ENCODE peak calls at places on chromosomes 4 and X, in four cellular contexts. One of them, this sample, is unnamed. For H3K4me1 and H3K27me3, the result is how much of the 10 kb centered on the place peaks cover.

GRCh38 chrX:114905251-114905650 is 112.2 kb downstream of the IL13RA2 start:
- DNase-seq in SK-N-SH: no peak
- DNase-seq in K562: no peak
- DNase-seq in neuronal stem cell: no peak
- DNase-seq in this sample: no peak

GRCh38 chr4:53886090-53886489 is 178.3 kb downstream of the CHIC2 start:
- DNase-seq in SK-N-SH: no peak
- DNase-seq in K562: no peak
- DNase-seq in neuronal stem cell: no peak
- DNase-seq in this sample: no peak

GRCh38 chrX:107355533-107355932 is 93.9 kb upstream of the FRMPD3 start:
- DNase-seq in SK-N-SH: no peak
- DNase-seq in K562: no peak
- DNase-seq in neuronal stem cell: peak
- DNase-seq in this sample: no peak

GRCh38 chrX:155889328-155889727 is 8.2 kb downstream of the VAMP7 start:
- DNase-seq in K562: no peak
- DNase-seq in SK-N-SH: no peak
- DNase-seq in neuronal stem cell: no peak
- DNase-seq in this sample: no peak

GRCh38 chr4:161948026-161948770 is 215.6 kb downstream of the FSTL5 start:
- DNase-seq in neuronal stem cell: no peak
- DNase-seq in K562: no peak
- DNase-seq in SK-N-SH: no peak
- DNase-seq in this sample: no peak

GRCh38 chr4:138401330-138401729 is 159.2 kb upstream of the SLC7A11 start:
- DNase-seq in neuronal stem cell: no peak
- DNase-seq in K562: no peak
- DNase-seq in SK-N-SH: no peak
- DNase-seq in this sample: no peak

GRCh38 chr4:124948976-124949597 is 236.6 kb upstream of the ANKRD50 start:
- DNase-seq in neuronal stem cell: no peak
- DNase-seq in SK-N-SH: no peak
- DNase-seq in K562: no peak
- DNase-seq in this sample: no peak

GRCh38 chr4:180698550-180698949 is 1544.7 kb upstream of the TENM3 start:
- DNase-seq in K562: no peak
- DNase-seq in SK-N-SH: no peak
- DNase-seq in neuronal stem cell: no peak
- DNase-seq in this sample: no peak

GRCh38 chr4:42750091-42750490 is 93.2 kb upstream of the ATP8A1 start:
- DNase-seq in neuronal stem cell: no peak
- DNase-seq in K562: no peak
- DNase-seq in SK-N-SH: peak
- DNase-seq in this sample: no peak

GRCh38 chr4:86641516-86642090 is 47.5 kb downstream of the PTPN13 start:
- DNase-seq in K562: no peak
- DNase-seq in SK-N-SH: no peak
- DNase-seq in neuronal stem cell: no peak
- DNase-seq in this sample: no peak

GRCh38 chrX:136030357-136031225 is 45.4 kb downstream of the SLC9A6 start:
- DNase-seq in SK-N-SH: no peak
- DNase-seq in K562: no peak
- DNase-seq in neuronal stem cell: no peak
- DNase-seq in this sample: peak

GRCh38 chrX:10900585-10901289 is 210.4 kb upstream of the HCCS start:
- DNase-seq in K562: no peak
- DNase-seq in neuronal stem cell: no peak
- DNase-seq in SK-N-SH: no peak
- DNase-seq in this sample: peak

GRCh38 chr4:57109847-57110634 is at the start of gene IGFBP7:
- DNase-seq in neuronal stem cell: no peak
- DNase-seq in K562: peak
- DNase-seq in SK-N-SH: peak
- DNase-seq in this sample: peak

GRCh38 chr4:68272860-68273259 is 27.4 kb upstream of the TMPRSS11B start:
- DNase-seq in SK-N-SH: no peak
- DNase-seq in K562: no peak
- DNase-seq in neuronal stem cell: peak
- DNase-seq in this sample: no peak

GRCh38 chrX:136199365-136199764 is 51.8 kb downstream of the MAP7D3 start:
- DNase-seq in neuronal stem cell: no peak
- DNase-seq in SK-N-SH: no peak
- DNase-seq in K562: no peak
- DNase-seq in this sample: no peak

GRCh38 chr4:1316537-1317168 is 27.0 kb downstream of the MAEA start:
- DNase-seq in neuronal stem cell: no peak
- DNase-seq in SK-N-SH: no peak
- DNase-seq in K562: no peak
- DNase-seq in this sample: no peak

GRCh38 chrX:14903891-14904290 is 30.7 kb downstream of the MOSPD2 start:
- DNase-seq in neuronal stem cell: no peak
- DNase-seq in SK-N-SH: no peak
- DNase-seq in K562: no peak
- DNase-seq in this sample: peak

GRCh38 chr4:16505726-16506125 is 279.5 kb upstream of the TAPT1 start:
- DNase-seq in neuronal stem cell: peak
- DNase-seq in SK-N-SH: peak
- DNase-seq in K562: no peak
- DNase-seq in this sample: peak

GRCh38 chr4:41873380-41874295 is 61.6 kb upstream of the TMEM33 start:
- DNase-seq in neuronal stem cell: no peak
- DNase-seq in SK-N-SH: peak
- DNase-seq in K562: no peak
- DNase-seq in this sample: no peak

GRCh38 chr4:87375719-87376291 is 15.2 kb downstream of the HSD17B11 start:
- DNase-seq in K562: peak
- DNase-seq in SK-N-SH: peak
- DNase-seq in neuronal stem cell: no peak
- DNase-seq in this sample: peak

GRCh38 chrX:43493751-43494150 is 162.3 kb upstream of the MAOA start:
- DNase-seq in K562: no peak
- DNase-seq in SK-N-SH: no peak
- DNase-seq in neuronal stem cell: no peak
- DNase-seq in this sample: no peak

GRCh38 chr4:116070283-116070682 is 956.9 kb upstream of the NDST4 start:
- DNase-seq in SK-N-SH: no peak
- DNase-seq in K562: no peak
- DNase-seq in neuronal stem cell: no peak
- DNase-seq in this sample: no peak

GRCh38 chr4:146428298-146428697 is 93.4 kb downstream of the SLC10A7 start:
- DNase-seq in neuronal stem cell: no peak
- DNase-seq in K562: peak
- DNase-seq in SK-N-SH: no peak
- DNase-seq in this sample: no peak

GRCh38 chr4:6969826-6970800 is 60.5 kb downstream of the TBC1D14 start:
- DNase-seq in SK-N-SH: no peak
- DNase-seq in K562: no peak
- DNase-seq in neuronal stem cell: no peak
- DNase-seq in this sample: no peak

GRCh38 chrX:131270085-131270484 is 19.0 kb downstream of the IGSF1 start:
- DNase-seq in SK-N-SH: no peak
- DNase-seq in neuronal stem cell: no peak
- DNase-seq in K562: no peak
- DNase-seq in this sample: no peak

GRCh38 chr4:169266081-169266480 is 4.7 kb downstream of the SH3RF1 start:
- DNase-seq in K562: no peak
- DNase-seq in neuronal stem cell: no peak
- DNase-seq in SK-N-SH: no peak
- DNase-seq in this sample: no peak

GRCh38 chr4:961651-962230 is 11.6 kb downstream of the DGKQ start:
- DNase-seq in K562: no peak
- DNase-seq in neuronal stem cell: no peak
- DNase-seq in SK-N-SH: no peak
- DNase-seq in this sample: no peak

DNA sequence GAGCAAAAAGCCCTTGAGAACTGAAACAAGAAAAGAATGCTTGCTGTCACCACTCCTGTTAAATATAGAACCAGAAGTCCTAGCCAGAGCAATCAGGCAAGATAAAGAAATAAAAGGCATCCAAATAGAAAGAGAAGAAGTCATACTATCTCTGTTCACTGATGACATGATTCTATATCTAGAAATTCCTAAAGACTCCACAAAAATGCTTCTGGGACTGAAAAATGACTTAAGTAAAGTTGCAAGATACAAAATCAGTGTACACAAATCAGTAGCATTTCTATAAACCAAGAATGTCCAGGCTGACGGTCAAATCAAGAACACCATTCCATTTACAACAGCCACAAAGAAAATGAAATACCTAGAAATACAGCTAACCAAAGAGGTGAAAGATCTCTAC is 552.7 kb upstream of the SLIT2 start:
- DNase-seq in SK-N-SH: no peak
- DNase-seq in neuronal stem cell: no peak
- DNase-seq in K562: no peak
- DNase-seq in this sample: no peak
- H3K9ac ChIP-seq in SK-N-SH: no peak
- H3K9ac ChIP-seq in neuronal stem cell: no peak
- H3K9ac ChIP-seq in K562: no peak
- H3K9ac ChIP-seq in this sample: no peak

DNA sequence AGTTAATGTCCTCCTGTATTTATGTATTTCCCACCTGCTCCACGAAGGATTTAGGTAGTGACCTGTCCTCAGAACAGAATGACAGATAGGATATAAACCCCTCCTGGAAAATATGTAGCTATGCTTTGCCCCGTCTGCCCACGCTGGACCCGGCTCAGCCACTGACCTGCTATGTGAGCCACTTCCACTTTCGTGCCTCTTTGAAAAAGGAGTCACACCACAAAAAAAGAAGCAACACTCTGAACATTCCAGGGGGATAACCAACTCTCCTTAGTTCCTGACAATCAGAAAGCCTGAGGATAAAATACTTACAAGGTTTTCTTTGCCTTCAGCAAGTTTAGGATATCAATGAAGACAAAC is 11.1 kb downstream of the ACSL1 start:
- DNase-seq in K562: no peak
- DNase-seq in neuronal stem cell: no peak
- DNase-seq in SK-N-SH: no peak
- DNase-seq in this sample: peak
- H3K4me1 ChIP-seq in K562: half or more
- H3K4me1 ChIP-seq in neuronal stem cell: under half
- H3K4me1 ChIP-seq in SK-N-SH: under half
- H3K4me1 ChIP-seq in this sample: half or more

GRCh38 chr4:173528378-173529321 is 1.4 kb downstream of the HAND2 start:
- DNase-seq in neuronal stem cell: peak
- DNase-seq in SK-N-SH: peak
- DNase-seq in K562: no peak
- DNase-seq in this sample: peak
- H3K27me3 ChIP-seq in neuronal stem cell: half or more
- H3K27me3 ChIP-seq in SK-N-SH: under half
- H3K27me3 ChIP-seq in K562: under half
- H3K27me3 ChIP-seq in this sample: under half

GRCh38 chr4:167779280-167779679 is 313.1 kb upstream of the ANXA10 start:
- DNase-seq in K562: no peak
- DNase-seq in neuronal stem cell: no peak
- DNase-seq in SK-N-SH: no peak
- DNase-seq in this sample: no peak
- H3K9ac ChIP-seq in K562: no peak
- H3K9ac ChIP-seq in neuronal stem cell: no peak
- H3K9ac ChIP-seq in SK-N-SH: no peak
- H3K9ac ChIP-seq in this sample: no peak

GRCh38 chrX:48948589-48948988 is 8.8 kb downstream of the OTUD5 start:
- DNase-seq in neuronal stem cell: no peak
- DNase-seq in SK-N-SH: no peak
- DNase-seq in K562: peak
- DNase-seq in this sample: no peak
- H3K4me1 ChIP-seq in neuronal stem cell: under half
- H3K4me1 ChIP-seq in SK-N-SH: under half
- H3K4me1 ChIP-seq in K562: under half
- H3K4me1 ChIP-seq in this sample: under half

DNA sequence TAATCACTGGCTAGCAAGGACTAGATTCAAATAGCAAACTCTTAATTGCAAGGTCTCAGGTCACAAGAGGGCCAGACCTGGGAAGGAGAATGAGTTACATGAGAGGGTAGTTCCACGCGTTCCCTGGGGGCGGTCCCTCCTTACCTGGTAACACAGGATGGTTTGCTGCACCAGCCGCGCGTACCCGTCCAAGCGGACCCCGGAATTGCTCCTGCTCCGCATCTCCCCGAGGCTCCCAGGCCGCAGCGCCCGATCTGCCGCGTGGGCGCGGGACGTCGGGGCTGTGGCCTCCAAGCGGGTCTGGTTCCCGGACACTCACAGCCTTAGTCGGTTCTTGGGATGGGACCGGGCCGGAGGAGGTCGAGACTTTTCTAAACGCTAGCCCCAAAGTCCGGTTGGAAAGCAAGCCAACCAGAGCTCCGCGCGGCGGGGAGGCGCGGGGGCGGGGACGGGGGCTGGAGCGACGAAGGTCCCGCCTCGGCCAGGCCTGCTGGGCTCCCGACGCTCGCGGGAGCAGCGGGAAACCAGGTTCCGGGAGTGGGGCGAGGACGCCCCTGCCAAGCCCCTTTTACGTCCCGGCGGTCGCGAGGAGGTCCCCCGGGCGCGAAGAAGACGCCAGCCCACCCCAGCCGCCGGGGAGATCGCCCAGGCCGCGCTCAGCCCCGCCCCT is at the start of gene PHKA2:
- DNase-seq in K562: peak
- DNase-seq in neuronal stem cell: no peak
- DNase-seq in SK-N-SH: peak
- DNase-seq in this sample: peak
- H3K27me3 ChIP-seq in K562: under half
- H3K27me3 ChIP-seq in neuronal stem cell: under half
- H3K27me3 ChIP-seq in SK-N-SH: under half
- H3K27me3 ChIP-seq in this sample: under half

GRCh38 chrX:65502618-65503017 is 32.0 kb downstream of the LAS1L start:
- DNase-seq in neuronal stem cell: no peak
- DNase-seq in K562: no peak
- DNase-seq in SK-N-SH: no peak
- DNase-seq in this sample: no peak
- H3K9ac ChIP-seq in neuronal stem cell: no peak
- H3K9ac ChIP-seq in K562: no peak
- H3K9ac ChIP-seq in SK-N-SH: no peak
- H3K9ac ChIP-seq in this sample: no peak

This sample was measured in adipocyte.